ENCODE peak calls at places on chromosomes 7 and 10, in six cellular contexts. P is ecto neural progenitor cell, C is COR-L47, V is myocyte, O is DND-41, R is NCI-H460. U is an unnamed sample.

GRCh38 chr10:24439935-24440334 is 231.0 kb downstream of the KIAA1217 start:
- DNase-seq in C (no peak), R (no peak), P (no peak), O (no peak), V (no peak), U (no peak)

GRCh38 chr10:2938869-2939268 is 128.5 kb upstream of the PFKP start:
- DNase-seq in R (no peak), P (no peak), C (no peak), V (no peak), O (no peak), U (no peak)

GRCh38 chr7:135253851-135254815 is 20.5 kb downstream of the STRA8 start:
- DNase-seq in R (peak), P (no peak), V (peak), O (peak), C (no peak), U (peak)

GRCh38 chr10:36591436-36591835 is 534.0 kb upstream of the ANKRD30A start:
- DNase-seq in V (no peak), C (no peak), O (no peak), R (no peak), P (no peak), U (no peak)

GRCh38 chr7:22219036-22219435 is 137.9 kb downstream of the RAPGEF5 start:
- DNase-seq in R (no peak), V (no peak), P (no peak), C (no peak), O (no peak), U (no peak)

GRCh38 chr7:42745357-42746022 is 166.4 kb downstream of the C7orf25 start:
- DNase-seq in O (peak), R (peak), P (no peak), C (no peak), V (peak), U (peak)

GRCh38 chr10:69588358-69588757 is 15.1 kb upstream of the NEUROG3 start:
- DNase-seq in P (no peak), O (no peak), R (no peak), C (no peak), V (no peak), U (no peak)

GRCh38 chr10:32299354-32299980 is 47.5 kb downstream of the EPC1 start:
- DNase-seq in R (no peak), C (no peak), P (no peak), V (no peak), O (no peak), U (no peak)

GRCh38 chr7:97430001-97430400 is 301.9 kb upstream of the TAC1 start:
- DNase-seq in R (no peak), O (no peak), V (no peak), P (no peak), C (no peak), U (no peak)

GRCh38 chr7:17041324-17041723 is 159.5 kb upstream of the AGR3 start:
- DNase-seq in V (peak), P (no peak), O (no peak), C (peak), R (peak), U (no peak)